ENCODE peak calls at places on chromosomes 5 and 9, in nine cellular contexts. N, R, D, K, L, Z, I, Y and W are unnamed samples.

GRCh38 chr9:82882744-82883143 is 180.2 kb downstream of the RASEF start:
- DNase-seq in N (no peak), R (no peak), D (peak), K (no peak), L (no peak), Z (peak), I (no peak), Y (peak), W (no peak)

GRCh38 chr5:133853972-133854371 is 114.5 kb downstream of the C5orf15 start:
- DNase-seq in N (no peak), R (no peak), D (no peak), K (no peak), L (no peak), Z (no peak), I (no peak), Y (no peak), W (no peak)

GRCh38 chr9:91807640-91808246 is 142.3 kb downstream of the ROR2 start:
- DNase-seq in N (no peak), R (peak), D (no peak), K (no peak), L (no peak), Z (no peak), I (no peak), Y (no peak), W (no peak)

GRCh38 chr9:4985376-4986266 is 549 bp downstream of the JAK2 start:
- DNase-seq in N (no peak), R (peak), D (peak), K (peak), L (no peak), Z (peak), I (peak), Y (peak), W (no peak)

GRCh38 chr9:13719981-13720380 is 440.5 kb upstream of the MPDZ start:
- DNase-seq in N (no peak), R (peak), D (no peak), K (no peak), L (peak), Z (peak), I (no peak), Y (peak), W (no peak)

GRCh38 chr5:27472000-27472763 is 433.8 kb upstream of the CDH9 start:
- DNase-seq in N (no peak), R (peak), D (peak), K (no peak), L (no peak), Z (peak), I (no peak), Y (peak), W (no peak)

GRCh38 chr9:98357921-98358535 is 102.6 kb upstream of the TBC1D2 start:
- DNase-seq in N (no peak), R (peak), D (no peak), K (no peak), L (no peak), Z (peak), I (no peak), Y (peak), W (no peak)

GRCh38 chr5:98468188-98468869 is 305.1 kb upstream of the RGMB start:
- DNase-seq in N (no peak), R (peak), D (no peak), K (no peak), L (peak), Z (peak), I (no peak), Y (peak), W (no peak)

GRCh38 chr5:136511046-136511445 is 145.7 kb upstream of the TRPC7 start:
- DNase-seq in N (no peak), R (no peak), D (no peak), K (no peak), L (no peak), Z (no peak), I (no peak), Y (no peak), W (no peak)

GRCh38 chr9:130672933-130673615 is 8.7 kb downstream of the PRDM12 start:
- DNase-seq in N (no peak), R (no peak), D (no peak), K (no peak), L (no peak), Z (no peak), I (no peak), Y (no peak), W (no peak)

GRCh38 chr5:90534922-90535321 is 5.5 kb upstream of the LYSMD3 start:
- DNase-seq in N (no peak), R (no peak), D (no peak), K (no peak), L (no peak), Z (no peak), I (no peak), Y (no peak), W (no peak)

GRCh38 chr5:125484272-125485002 is 738.0 kb upstream of the ZNF608 start:
- DNase-seq in N (peak), R (peak), D (peak), K (no peak), L (peak), Z (peak), I (no peak), Y (peak), W (no peak)

GRCh38 chr5:101675510-101675909 is 620.6 kb downstream of the SLCO4C1 start:
- DNase-seq in N (no peak), R (no peak), D (no peak), K (no peak), L (no peak), Z (no peak), I (no peak), Y (no peak), W (no peak)

GRCh38 chr9:6667633-6668280 is 22.2 kb upstream of the GLDC start:
- DNase-seq in N (no peak), R (peak), D (no peak), K (no peak), L (no peak), Z (peak), I (peak), Y (peak), W (no peak)

GRCh38 chr5:67971223-67971830 is 244.2 kb upstream of the PIK3R1 start:
- DNase-seq in N (no peak), R (peak), D (no peak), K (no peak), L (no peak), Z (no peak), I (no peak), Y (peak), W (no peak)

GRCh38 chr5:142293486-142293885 is 31.3 kb downstream of the SPRY4 start:
- DNase-seq in N (no peak), R (peak), D (no peak), K (no peak), L (no peak), Z (peak), I (no peak), Y (no peak), W (no peak)